ENCODE peak calls at places on chromosome 7, in eight cellular contexts. One of them, this sample, is unnamed.

GRCh38 chr7:135759537-135759936 is 10.9 kb upstream of the FAM180A start:
- DNase-seq in GM23248: no peak
- DNase-seq in activated CD4-positive, alpha-beta T cell treated with anti-CD3 and anti-CD28 coated beads, Interleukin-2, amount 10 ng/mL, durations not matched to agents 7 days and 5 days: no peak
- DNase-seq in cardiac muscle cell: no peak
- DNase-seq in AG08395: no peak
- DNase-seq in NCI-H345: no peak
- DNase-seq in A549: no peak
- DNase-seq in GM12865: no peak
- DNase-seq in this sample: no peak

GRCh38 chr7:76318488-76319353 is 16.2 kb downstream of the HSPB1 start:
- DNase-seq in GM23248: peak
- DNase-seq in activated CD4-positive, alpha-beta T cell treated with anti-CD3 and anti-CD28 coated beads, Interleukin-2, amount 10 ng/mL, durations not matched to agents 7 days and 5 days: peak
- DNase-seq in cardiac muscle cell: peak
- DNase-seq in AG08395: peak
- DNase-seq in NCI-H345: peak
- DNase-seq in A549: peak
- DNase-seq in GM12865: peak
- DNase-seq in this sample: peak

GRCh38 chr7:32507416-32507815 is 12.1 kb downstream of the AVL9 start:
- DNase-seq in GM23248: peak
- DNase-seq in activated CD4-positive, alpha-beta T cell treated with anti-CD3 and anti-CD28 coated beads, Interleukin-2, amount 10 ng/mL, durations not matched to agents 7 days and 5 days: no peak
- DNase-seq in cardiac muscle cell: peak
- DNase-seq in AG08395: peak
- DNase-seq in NCI-H345: no peak
- DNase-seq in A549: no peak
- DNase-seq in GM12865: no peak
- DNase-seq in this sample: no peak

GRCh38 chr7:84297606-84298005 is 103.0 kb upstream of the SEMA3A start:
- DNase-seq in GM23248: no peak
- DNase-seq in activated CD4-positive, alpha-beta T cell treated with anti-CD3 and anti-CD28 coated beads, Interleukin-2, amount 10 ng/mL, durations not matched to agents 7 days and 5 days: no peak
- DNase-seq in cardiac muscle cell: no peak
- DNase-seq in AG08395: no peak
- DNase-seq in NCI-H345: no peak
- DNase-seq in A549: no peak
- DNase-seq in GM12865: no peak
- DNase-seq in this sample: no peak

GRCh38 chr7:142939226-142939910 is at the start of gene LLCFC1:
- DNase-seq in GM23248: no peak
- DNase-seq in activated CD4-positive, alpha-beta T cell treated with anti-CD3 and anti-CD28 coated beads, Interleukin-2, amount 10 ng/mL, durations not matched to agents 7 days and 5 days: no peak
- DNase-seq in cardiac muscle cell: no peak
- DNase-seq in AG08395: no peak
- DNase-seq in NCI-H345: no peak
- DNase-seq in A549: peak
- DNase-seq in GM12865: peak
- DNase-seq in this sample: no peak

GRCh38 chr7:97982647-97983046 is 7.3 kb downstream of the OCM2 start:
- DNase-seq in GM23248: no peak
- DNase-seq in activated CD4-positive, alpha-beta T cell treated with anti-CD3 and anti-CD28 coated beads, Interleukin-2, amount 10 ng/mL, durations not matched to agents 7 days and 5 days: no peak
- DNase-seq in cardiac muscle cell: no peak
- DNase-seq in AG08395: no peak
- DNase-seq in NCI-H345: peak
- DNase-seq in A549: no peak
- DNase-seq in GM12865: no peak
- DNase-seq in this sample: no peak

GRCh38 chr7:69450436-69450835 is 147.8 kb upstream of the AUTS2 start:
- DNase-seq in GM23248: no peak
- DNase-seq in activated CD4-positive, alpha-beta T cell treated with anti-CD3 and anti-CD28 coated beads, Interleukin-2, amount 10 ng/mL, durations not matched to agents 7 days and 5 days: no peak
- DNase-seq in cardiac muscle cell: no peak
- DNase-seq in AG08395: no peak
- DNase-seq in NCI-H345: no peak
- DNase-seq in A549: no peak
- DNase-seq in GM12865: no peak
- DNase-seq in this sample: no peak

GRCh38 chr7:20442951-20443350 is 112.3 kb downstream of the ITGB8 start:
- DNase-seq in GM23248: no peak
- DNase-seq in activated CD4-positive, alpha-beta T cell treated with anti-CD3 and anti-CD28 coated beads, Interleukin-2, amount 10 ng/mL, durations not matched to agents 7 days and 5 days: no peak
- DNase-seq in cardiac muscle cell: no peak
- DNase-seq in AG08395: no peak
- DNase-seq in NCI-H345: no peak
- DNase-seq in A549: no peak
- DNase-seq in GM12865: no peak
- DNase-seq in this sample: no peak

GRCh38 chr7:11120068-11120664 is 146.5 kb downstream of the PHF14 start:
- DNase-seq in GM23248: no peak
- DNase-seq in activated CD4-positive, alpha-beta T cell treated with anti-CD3 and anti-CD28 coated beads, Interleukin-2, amount 10 ng/mL, durations not matched to agents 7 days and 5 days: no peak
- DNase-seq in cardiac muscle cell: no peak
- DNase-seq in AG08395: no peak
- DNase-seq in NCI-H345: no peak
- DNase-seq in A549: no peak
- DNase-seq in GM12865: peak
- DNase-seq in this sample: no peak

GRCh38 chr7:127995157-127995865 is 35.9 kb downstream of the LRRC4 start:
- DNase-seq in GM23248: peak
- DNase-seq in activated CD4-positive, alpha-beta T cell treated with anti-CD3 and anti-CD28 coated beads, Interleukin-2, amount 10 ng/mL, durations not matched to agents 7 days and 5 days: no peak
- DNase-seq in cardiac muscle cell: peak
- DNase-seq in AG08395: peak
- DNase-seq in NCI-H345: no peak
- DNase-seq in A549: no peak
- DNase-seq in GM12865: no peak
- DNase-seq in this sample: no peak